ENCODE peak calls at places on chromosomes 12 and 14, in five cellular contexts. V, X, A, E and N are unnamed samples.

GRCh38 chr14:73610692-73611091 is 1.6 kb upstream of the ACOT6 start:
- DNase-seq in X (no peak), A (no peak), E (no peak), V (no peak), N (no peak)

GRCh38 chr12:96375841-96376249 is 24.4 kb downstream of the CDK17 start:
- DNase-seq in V (no peak), E (no peak), X (no peak), A (no peak), N (no peak)

GRCh38 chr14:54918427-54918826 is 15.8 kb upstream of the GCH1 start:
- DNase-seq in V (no peak), X (no peak), E (no peak), A (no peak), N (no peak)

GRCh38 chr14:94998110-94998509 is 159.2 kb downstream of the DICER1 start:
- DNase-seq in A (no peak), X (no peak), V (no peak), E (no peak), N (no peak)

GRCh38 chr14:51080622-51081021 is 14.3 kb downstream of the TRIM9 start:
- DNase-seq in A (no peak), E (no peak), V (no peak), X (no peak), N (no peak)

GRCh38 chr12:1583421-1584078 is 10.8 kb downstream of the FBXL14 start:
- DNase-seq in E (peak; percentile 74), V (peak; percentile 76), A (peak; percentile 90), X (peak; percentile 68), N (peak; percentile 58)

GRCh38 chr12:52248541-52249035 is 15.5 kb downstream of the KRT7 start:
- DNase-seq in X (peak; percentile 17), V (no peak), A (no peak), E (no peak), N (no peak)

GRCh38 chr14:75978249-75978731 is 3.5 kb downstream of the TGFB3 start:
- DNase-seq in V (no peak), X (peak; percentile 38), A (no peak), E (no peak), N (no peak)

GRCh38 chr12:49864817-49865090 is 21.8 kb upstream of the BCDIN3D start:
- DNase-seq in E (no peak), X (no peak), V (no peak), A (no peak), N (no peak)

GRCh38 chr12:53735-54095 is 12.9 kb upstream of the IQSEC3 start:
- DNase-seq in A (no peak), V (no peak), E (no peak), X (no peak), N (no peak)

GRCh38 chr14:75461755-75462349 is 34.0 kb downstream of the JDP2 start:
- DNase-seq in A (no peak), V (no peak), X (peak; percentile 47), E (no peak), N (no peak)

GRCh38 chr14:91350813-91351507 is 66.7 kb downstream of the CCDC88C start:
- DNase-seq in X (no peak), V (no peak), A (peak; percentile 18), E (no peak), N (no peak)

GRCh38 chr12:54184024-54184805 is 4.6 kb downstream of the SMUG1 start:
- DNase-seq in A (no peak), V (no peak), E (no peak), X (no peak), N (no peak)

GRCh38 chr12:123532021-123532420 is 1.5 kb downstream of the RILPL1 start:
- DNase-seq in E (no peak), X (no peak), V (no peak), A (peak; percentile 90), N (no peak)

GRCh38 chr14:91858536-91859275 is 8.6 kb downstream of the TC2N start:
- DNase-seq in E (peak; percentile 48), V (no peak), X (no peak), A (peak; percentile 64), N (no peak)

GRCh38 chr14:75282166-75282547 is 3.5 kb downstream of the FOS start:
- DNase-seq in X (no peak), V (no peak), A (no peak), E (no peak), N (no peak)

GRCh38 chr12:28704477-28705169 is 444.5 kb upstream of the FAR2 start:
- DNase-seq in X (no peak), A (no peak), V (no peak), E (no peak), N (no peak)

GRCh38 chr12:2876431-2877046 is 435 bp downstream of the FOXM1 start:
- DNase-seq in A (peak; percentile 45), E (peak; percentile 71), V (no peak), X (no peak), N (no peak)

GRCh38 chr12:14716848-14717444 is 20.5 kb upstream of the GUCY2C start:
- DNase-seq in X (peak; percentile 38), V (peak; percentile 44), E (peak; percentile 22), A (peak; percentile 59), N (no peak)

GRCh38 chr12:66044731-66045130 is 85.8 kb downstream of the LLPH start:
- DNase-seq in E (no peak), X (no peak), A (no peak), V (no peak), N (no peak)

DNA sequence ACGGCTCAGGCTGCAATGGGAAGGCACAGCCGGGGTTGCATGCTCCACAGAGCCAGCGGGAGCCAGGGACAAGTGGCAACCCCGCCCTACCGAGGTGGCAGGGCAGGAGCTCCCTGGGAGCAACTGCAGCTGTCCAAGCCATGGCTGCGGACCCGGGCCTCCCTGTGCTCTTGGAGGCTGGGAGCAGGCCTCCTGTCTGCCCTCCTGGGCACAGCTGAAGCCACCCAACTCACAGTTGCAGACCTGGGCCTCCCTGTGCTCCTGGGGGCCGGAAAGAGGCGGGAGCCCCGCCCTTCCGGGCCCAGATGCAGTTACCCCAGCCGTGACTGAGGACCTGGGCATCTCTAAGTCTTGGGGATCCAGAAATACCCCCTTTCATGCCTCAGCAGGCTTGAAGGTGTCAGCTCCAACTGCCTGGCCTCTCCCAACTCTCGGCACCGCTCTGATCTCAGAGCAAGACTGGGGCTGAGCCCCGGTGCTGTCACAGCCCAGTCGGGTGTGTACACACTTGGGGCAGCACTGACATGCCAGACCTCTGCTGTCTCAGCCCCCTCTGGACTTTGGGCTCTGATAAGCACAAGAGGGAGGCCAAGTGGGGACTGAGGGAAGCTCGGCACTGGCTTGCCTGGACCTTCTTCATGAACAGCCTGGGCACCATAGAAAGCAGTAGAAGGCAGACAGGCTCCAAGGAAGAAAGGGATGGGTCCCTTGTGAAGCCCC is 7.6 kb upstream of the RASSF9 start:
- DNase-seq in A (no peak), X (no peak), E (no peak), V (no peak), N (no peak)
- H3K4me3 ChIP-seq in A (no peak overlapping the region), X (no peak overlapping the region), E (no peak overlapping the region), V (no peak overlapping the region), N (no peak overlapping the region)

GRCh38 chr12:132669166-132669879 is 17.8 kb downstream of the POLE start:
- DNase-seq in E (no peak), V (no peak), X (no peak), A (no peak), N (no peak)

GRCh38 chr12:132672678-132673077 is 14.5 kb downstream of the POLE start:
- DNase-seq in A (no peak), V (no peak), E (no peak), X (no peak), N (no peak)

GRCh38 chr12:132673288-132674179 is 13.6 kb downstream of the POLE start:
- DNase-seq in X (no peak), V (no peak), A (no peak), E (no peak), N (no peak)

GRCh38 chr12:132674561-132674960 is 12.6 kb downstream of the POLE start:
- DNase-seq in X (no peak), E (no peak), V (no peak), A (no peak), N (no peak)

DNA sequence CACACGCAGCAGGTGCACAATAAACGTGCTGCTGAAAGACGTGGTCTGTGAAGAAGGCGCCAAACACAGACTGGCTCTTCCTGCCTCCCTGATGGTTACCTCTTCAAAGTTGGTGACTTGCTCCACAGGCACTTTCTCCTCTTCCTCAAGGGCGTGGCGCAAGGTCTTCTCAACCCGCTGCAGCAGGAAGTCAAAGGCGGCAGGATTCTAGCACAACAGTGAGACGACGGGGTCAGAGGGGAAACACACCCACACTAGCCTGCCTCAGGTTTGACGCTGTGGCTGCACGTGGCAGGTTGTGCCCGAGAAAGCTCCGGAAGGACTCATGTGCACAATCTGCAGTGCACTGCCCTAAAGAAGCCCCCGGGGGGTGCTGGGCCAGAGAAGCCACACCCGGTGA is 15.0 kb downstream of the POLE start:
- DNase-seq in X (no peak), E (no peak), V (no peak), A (no peak), N (no peak)
- TF ChIP-seq POLR2A in X (no peak), E (no peak), V (no peak), A (no peak), N (no peak)

GRCh38 chr14:20184181-20184580 is 6.5 kb upstream of the OR11G2 start:
- DNase-seq in X (no peak), A (no peak), E (no peak), V (no peak), N (no peak)

GRCh38 chr14:20177433-20177974 is 13.2 kb upstream of the OR11G2 start:
- DNase-seq in E (no peak), X (no peak), A (no peak), V (no peak), N (no peak)

GRCh38 chr14:20179218-20179617 is 11.5 kb upstream of the OR11G2 start:
- DNase-seq in A (peak; percentile 67), X (no peak), E (no peak), V (peak; percentile 13), N (no peak)

GRCh38 chr14:20176330-20176729 is 14.4 kb upstream of the OR11G2 start:
- DNase-seq in V (no peak), E (no peak), A (no peak), X (no peak), N (no peak)

DNA sequence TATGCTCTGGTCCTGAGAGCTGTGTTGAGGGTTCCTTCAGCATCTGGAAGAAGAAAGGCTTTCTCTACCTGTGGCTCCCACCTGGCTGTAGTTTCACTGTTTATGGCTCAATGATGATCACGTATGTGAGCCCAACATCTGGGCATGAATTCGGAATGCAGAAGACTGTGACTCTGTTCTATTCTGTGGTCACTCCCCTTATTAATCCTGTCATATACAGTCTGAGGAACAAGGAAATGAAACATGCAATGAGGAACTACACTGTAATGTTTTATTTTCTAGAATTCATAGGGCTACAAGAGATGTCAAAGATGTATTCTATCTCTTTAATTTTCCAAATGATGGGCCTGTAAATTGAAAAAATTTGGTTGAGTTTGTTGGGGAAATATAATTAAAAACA is 10.8 kb upstream of the OR11G2 start:
- DNase-seq in A (peak; percentile 16), V (no peak), X (no peak), E (no peak), N (no peak)
- H3K4me3 ChIP-seq in A (no peak overlapping the region), V (no peak overlapping the region), X (no peak overlapping the region), E (no peak overlapping the region), N (no peak overlapping the region)

GRCh38 chr14:92940543-92940942 is 17.6 kb downstream of the CHGA start:
- DNase-seq in V (no peak), E (no peak), A (no peak), X (no peak), N (no peak)
- TF ChIP-seq POLR2A in V (no peak), E (no peak), A (no peak), X (no peak), N (no peak)